ENCODE peak calls at places on chromosomes 3 and 15, in nine cellular contexts. S, C, H, U, F, J, I, O and W are unnamed samples.

GRCh38 chr3:82186017-82186416 is 424.6 kb upstream of the GBE1 start:
- DNase-seq in S (no peak), C (no peak), H (no peak), U (no peak), F (no peak), J (no peak), I (no peak), O (no peak), W (no peak)

GRCh38 chr15:66288796-66289195 is 4.6 kb upstream of the DIS3L start:
- DNase-seq in S (no peak), C (no peak), H (no peak), U (no peak), F (no peak), J (no peak), I (no peak), O (no peak), W (no peak)

GRCh38 chr15:79007066-79007465 is 62.2 kb upstream of the CTSH start:
- DNase-seq in S (no peak), C (peak; percentile 71), H (peak; percentile 59), U (no peak), F (peak; percentile 82), J (peak; percentile 74), I (peak; percentile 77), O (no peak), W (no peak)

GRCh38 chr3:87298111-87298718 is 21.8 kb upstream of the POU1F1 start:
- DNase-seq in S (no peak), C (peak; percentile 11), H (no peak), U (no peak), F (peak; percentile 51), J (peak; percentile 55), I (peak; percentile 73), O (no peak), W (no peak)

GRCh38 chr3:165195628-165196576 is at the start of gene SLITRK3:
- DNase-seq in S (no peak), C (no peak), H (no peak), U (no peak), F (peak; percentile 19), J (peak; percentile 47), I (no peak), O (no peak), W (no peak)

GRCh38 chr15:88113909-88114308 is 142.6 kb downstream of the NTRK3 start:
- DNase-seq in S (no peak), C (no peak), H (no peak), U (no peak), F (no peak), J (no peak), I (no peak), O (no peak), W (peak; percentile 8)

GRCh38 chr3:27669505-27670085 is 52.5 kb downstream of the EOMES start:
- DNase-seq in S (no peak), C (no peak), H (no peak), U (no peak), F (no peak), J (no peak), I (no peak), O (no peak), W (no peak)

GRCh38 chr3:153284282-153284938 is 122.4 kb downstream of the RAP2B start:
- DNase-seq in S (peak; percentile 9), C (no peak), H (no peak), U (peak; percentile 82), F (no peak), J (no peak), I (peak; percentile 86), O (peak; percentile 32), W (peak; percentile 81)

GRCh38 chr15:73794501-73795133 is 41.5 kb upstream of the INSYN1 start:
- DNase-seq in S (no peak), C (no peak), H (no peak), U (no peak), F (no peak), J (no peak), I (peak; percentile 15), O (no peak), W (no peak)

GRCh38 chr3:15325228-15325627 is 7.2 kb downstream of the SH3BP5 start:
- DNase-seq in S (no peak), C (peak; percentile 71), H (no peak), U (no peak), F (no peak), J (peak; percentile 79), I (no peak), O (no peak), W (peak; percentile 75)

GRCh38 chr3:149567307-149567861 is 90.4 kb downstream of the WWTR1 start:
- DNase-seq in S (no peak), C (no peak), H (no peak), U (no peak), F (no peak), J (no peak), I (no peak), O (no peak), W (no peak)

GRCh38 chr3:99131876-99132275 is 230.4 kb upstream of the DCBLD2 start:
- DNase-seq in S (no peak), C (no peak), H (no peak), U (no peak), F (no peak), J (no peak), I (no peak), O (no peak), W (no peak)

GRCh38 chr3:48278884-48279559 is 38.1 kb downstream of the ZNF589 start:
- DNase-seq in S (no peak), C (no peak), H (no peak), U (no peak), F (no peak), J (no peak), I (no peak), O (no peak), W (no peak)

GRCh38 chr15:73335471-73335870 is 33.3 kb downstream of the HCN4 start:
- DNase-seq in S (no peak), C (no peak), H (peak; percentile 43), U (no peak), F (no peak), J (no peak), I (no peak), O (no peak), W (no peak)

GRCh38 chr3:170768334-170768801 is 101.6 kb downstream of the RPL22L1 start:
- DNase-seq in S (no peak), C (no peak), H (no peak), U (no peak), F (no peak), J (no peak), I (no peak), O (no peak), W (no peak)

GRCh38 chr3:112681822-112682325 is 40.9 kb upstream of the CCDC80 start:
- DNase-seq in S (no peak), C (no peak), H (no peak), U (no peak), F (no peak), J (no peak), I (no peak), O (no peak), W (peak; percentile 73)

GRCh38 chr3:117011687-117012250 is 302.2 kb downstream of the TUSC7 start:
- DNase-seq in S (no peak), C (no peak), H (no peak), U (no peak), F (no peak), J (no peak), I (no peak), O (no peak), W (peak; percentile 88)

GRCh38 chr15:58561321-58561720 is 129.5 kb downstream of the LIPC start:
- DNase-seq in S (no peak), C (no peak), H (no peak), U (no peak), F (no peak), J (no peak), I (no peak), O (no peak), W (no peak)

GRCh38 chr3:53347261-53348064 is at the start of gene DCP1A:
- DNase-seq in S (peak; percentile 91), C (peak; percentile 98), H (peak; percentile 99), U (peak; percentile 97), F (peak; percentile 97), J (peak; percentile 98), I (peak; percentile 95), O (peak; percentile 83), W (peak; percentile 89)

DNA sequence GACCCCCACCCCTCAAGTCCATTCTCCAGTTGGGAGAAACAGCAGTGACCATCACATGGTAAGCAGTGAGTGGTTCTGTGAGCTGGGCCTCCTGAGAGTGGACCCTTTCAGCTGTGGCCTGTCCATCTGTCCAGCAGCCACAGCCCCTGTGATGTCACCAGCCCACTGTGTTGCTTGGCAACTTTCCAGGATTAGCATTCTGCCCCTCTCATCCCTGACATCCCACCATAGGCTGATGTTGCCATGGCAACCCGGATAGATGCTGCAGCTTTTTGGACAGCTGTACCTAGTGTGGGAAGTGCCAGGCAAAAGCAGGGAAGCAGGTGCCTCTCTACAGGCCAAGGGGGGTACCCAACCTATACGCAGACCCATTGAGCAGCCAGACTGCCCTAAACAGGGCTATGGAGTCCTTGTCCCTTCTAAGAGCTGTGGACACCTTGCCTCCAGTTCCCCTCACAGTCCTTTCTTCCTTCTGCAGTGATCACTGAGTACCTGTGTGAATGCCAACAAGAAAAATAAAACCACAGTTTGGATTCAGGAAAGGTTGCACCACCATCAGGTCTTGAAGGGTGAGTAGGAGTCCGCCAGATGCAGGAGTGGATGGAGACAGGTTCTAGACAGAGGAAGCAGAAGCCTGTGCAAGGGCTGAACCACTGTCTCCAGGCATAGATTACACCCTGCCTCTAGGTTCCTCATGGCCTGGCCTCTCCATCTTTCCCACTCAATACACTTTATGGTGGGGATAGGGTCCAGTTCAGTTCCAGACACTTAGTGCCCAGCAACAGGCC is at the start of gene DNAH1:
- DNase-seq in S (no peak), C (no peak), H (no peak), U (no peak), F (no peak), J (peak; percentile 39), I (no peak), O (no peak), W (no peak)
- H3K4me3 ChIP-seq in S (no peak within 1 kb of the TSS), C (peak within 1 kb of the TSS; percentile 13), H (no peak within 1 kb of the TSS), U (no peak within 1 kb of the TSS), F (no peak within 1 kb of the TSS), J (peak within 1 kb of the TSS; percentile 45), I (no peak within 1 kb of the TSS), O (peak within 1 kb of the TSS; percentile 67), W (no peak within 1 kb of the TSS)

GRCh38 chr3:197522183-197522715 is 33.5 kb downstream of the BDH1 start:
- DNase-seq in S (no peak), C (no peak), H (no peak), U (no peak), F (no peak), J (no peak), I (no peak), O (no peak), W (no peak)
- H3K4me3 ChIP-seq in S (no peak overlapping the region), C (no peak overlapping the region), H (no peak overlapping the region), U (no peak overlapping the region), F (no peak overlapping the region), J (no peak overlapping the region), I (no peak overlapping the region), O (no peak overlapping the region), W (no peak overlapping the region)

DNA sequence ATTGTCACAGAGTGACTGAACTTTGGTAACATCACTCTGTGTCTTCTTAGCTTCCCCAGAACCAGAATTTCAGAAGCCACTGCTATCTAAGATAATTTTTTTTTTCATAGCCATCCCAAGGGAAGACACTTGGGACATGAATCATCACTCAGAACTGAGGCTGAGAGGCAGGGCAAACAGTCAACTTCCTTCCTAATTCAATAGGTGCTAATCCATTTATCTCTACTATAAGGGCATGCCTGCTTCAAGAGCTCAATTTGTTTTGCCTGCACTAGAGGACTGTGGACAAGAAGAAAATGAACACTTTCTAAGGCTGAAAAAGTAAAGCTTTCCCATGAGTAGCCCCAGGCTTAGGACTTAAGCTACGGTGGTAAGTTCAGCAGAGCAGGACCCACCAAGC is 56.7 kb upstream of the MYRIP start:
- DNase-seq in S (no peak), C (no peak), H (no peak), U (no peak), F (no peak), J (no peak), I (no peak), O (no peak), W (no peak)
- H3K4me3 ChIP-seq in S (no peak overlapping the region), C (no peak overlapping the region), H (no peak overlapping the region), U (no peak overlapping the region), F (no peak overlapping the region), J (no peak overlapping the region), I (no peak overlapping the region), O (no peak overlapping the region), W (no peak overlapping the region)

GRCh38 chr3:46558184-46559029 is 7.7 kb downstream of the LRRC2 start:
- DNase-seq in S (peak; percentile 63), C (no peak), H (peak; percentile 89), U (peak; percentile 74), F (peak; percentile 59), J (peak; percentile 84), I (peak; percentile 89), O (no peak), W (peak; percentile 59)
- H3K4me3 ChIP-seq in S (peak overlapping the region; percentile 13), C (no peak overlapping the region), H (peak overlapping the region; percentile 32), U (no peak overlapping the region), F (no peak overlapping the region), J (peak overlapping the region; percentile 37), I (peak overlapping the region; percentile 60), O (peak overlapping the region; percentile 57), W (peak overlapping the region; percentile 47)